ENCODE peak calls at places on chromosomes 7 and 10, in seven cellular contexts. Q is neuronal stem cell, W is IMR-90, A is mesenchymal stem cell, X is H9, D is trophoblast cell, I is H1. H is an unnamed sample.

GRCh38 chr7:22561356-22561755 is 61.4 kb upstream of the STEAP1B start:
- DNase-seq in I (peak), Q (peak), D (peak), W (peak), X (peak), A (peak), H (peak)

GRCh38 chr10:43461950-43462349 is 25.0 kb downstream of the ZNF487 start:
- DNase-seq in W (peak), I (no peak), A (peak), X (no peak), Q (peak), D (peak), H (peak)

GRCh38 chr7:70660154-70660818 is 471.7 kb upstream of the GALNT17 start:
- DNase-seq in D (no peak), I (no peak), Q (no peak), A (no peak), W (no peak), X (no peak), H (no peak)

GRCh38 chr10:73220989-73221388 is 26.1 kb downstream of the DNAJC9 start:
- DNase-seq in Q (no peak), D (no peak), I (no peak), W (no peak), A (no peak), X (no peak), H (no peak)

GRCh38 chr7:106591146-106591545 is 69.8 kb downstream of the CCDC71L start:
- DNase-seq in W (no peak), I (no peak), X (no peak), Q (no peak), D (no peak), A (no peak), H (no peak)

GRCh38 chr10:112773783-112774182 is 176.3 kb upstream of the TCF7L2 start:
- DNase-seq in D (no peak), I (no peak), X (no peak), A (no peak), Q (no peak), W (no peak), H (no peak)

GRCh38 chr10:93999401-93999851 is 5.7 kb downstream of the PLCE1 start:
- DNase-seq in A (peak), Q (no peak), W (peak), I (no peak), X (peak), D (peak), H (peak)

GRCh38 chr10:11602919-11603523 is 8.4 kb downstream of the USP6NL start:
- DNase-seq in X (no peak), A (peak), I (no peak), Q (no peak), D (no peak), W (peak), H (peak)

GRCh38 chr7:15084368-15084767 is 181.8 kb upstream of the DGKB start:
- DNase-seq in Q (no peak), I (no peak), A (no peak), X (no peak), D (no peak), W (no peak), H (no peak)

GRCh38 chr7:128833148-128833938 is 3.1 kb downstream of the FLNC start:
- DNase-seq in X (peak), Q (no peak), W (peak), A (peak), D (no peak), I (no peak), H (peak)

GRCh38 chr7:98212532-98213041 is 1.3 kb downstream of the BHLHA15 start:
- DNase-seq in A (no peak), I (no peak), X (peak), D (peak), W (no peak), Q (no peak), H (no peak)

GRCh38 chr7:10977113-10977512 is 3.4 kb downstream of the PHF14 start:
- DNase-seq in D (no peak), Q (no peak), I (no peak), X (no peak), A (no peak), W (no peak), H (no peak)

GRCh38 chr7:1288996-1289551 is 56.4 kb downstream of the UNCX start:
- DNase-seq in D (no peak), W (no peak), X (no peak), Q (no peak), I (no peak), A (no peak), H (no peak)

GRCh38 chr7:112858838-112859237 is 68.6 kb upstream of the TMEM168 start:
- DNase-seq in W (no peak), Q (no peak), I (no peak), X (no peak), D (no peak), A (no peak), H (no peak)

GRCh38 chr7:55348502-55348901 is 16.6 kb upstream of the LANCL2 start:
- DNase-seq in X (no peak), I (no peak), D (no peak), W (peak), Q (no peak), A (no peak), H (no peak)

GRCh38 chr7:2710901-2711551 is 23.0 kb downstream of the AMZ1 start:
- DNase-seq in Q (no peak), A (no peak), X (no peak), D (no peak), I (no peak), W (peak), H (no peak)

GRCh38 chr7:21999896-22000295 is 54.2 kb upstream of the CDCA7L start:
- DNase-seq in D (no peak), X (no peak), W (peak), Q (no peak), A (peak), I (no peak), H (no peak)

GRCh38 chr7:44650772-44651171 is 44.3 kb downstream of the OGDH start:
- DNase-seq in D (peak), W (no peak), I (no peak), Q (no peak), A (no peak), X (no peak), H (no peak)

GRCh38 chr7:83976302-83976701 is 218.3 kb downstream of the SEMA3A start:
- DNase-seq in X (no peak), Q (peak), A (peak), W (peak), I (no peak), D (no peak), H (peak)

GRCh38 chr10:29932991-29933390 is 126.4 kb downstream of the JCAD start:
- DNase-seq in Q (no peak), I (no peak), A (no peak), D (no peak), X (no peak), W (no peak), H (no peak)

GRCh38 chr7:100475549-100475948 is 3.5 kb downstream of the TSC22D4 start:
- DNase-seq in X (no peak), I (no peak), W (no peak), Q (no peak), A (no peak), D (no peak), H (no peak)

GRCh38 chr7:100469227-100470044 is 5.4 kb upstream of the SPACDR start:
- DNase-seq in I (no peak), Q (peak), X (peak), A (peak), W (peak), D (peak), H (peak)

GRCh38 chr7:100471021-100471420 is 7.0 kb upstream of the SPACDR start:
- DNase-seq in D (no peak), A (no peak), I (no peak), W (no peak), Q (no peak), X (no peak), H (no peak)

GRCh38 chr7:100472854-100473499 is 6.0 kb downstream of the TSC22D4 start:
- DNase-seq in A (peak), W (peak), D (no peak), Q (no peak), X (no peak), I (no peak), H (no peak)

DNA sequence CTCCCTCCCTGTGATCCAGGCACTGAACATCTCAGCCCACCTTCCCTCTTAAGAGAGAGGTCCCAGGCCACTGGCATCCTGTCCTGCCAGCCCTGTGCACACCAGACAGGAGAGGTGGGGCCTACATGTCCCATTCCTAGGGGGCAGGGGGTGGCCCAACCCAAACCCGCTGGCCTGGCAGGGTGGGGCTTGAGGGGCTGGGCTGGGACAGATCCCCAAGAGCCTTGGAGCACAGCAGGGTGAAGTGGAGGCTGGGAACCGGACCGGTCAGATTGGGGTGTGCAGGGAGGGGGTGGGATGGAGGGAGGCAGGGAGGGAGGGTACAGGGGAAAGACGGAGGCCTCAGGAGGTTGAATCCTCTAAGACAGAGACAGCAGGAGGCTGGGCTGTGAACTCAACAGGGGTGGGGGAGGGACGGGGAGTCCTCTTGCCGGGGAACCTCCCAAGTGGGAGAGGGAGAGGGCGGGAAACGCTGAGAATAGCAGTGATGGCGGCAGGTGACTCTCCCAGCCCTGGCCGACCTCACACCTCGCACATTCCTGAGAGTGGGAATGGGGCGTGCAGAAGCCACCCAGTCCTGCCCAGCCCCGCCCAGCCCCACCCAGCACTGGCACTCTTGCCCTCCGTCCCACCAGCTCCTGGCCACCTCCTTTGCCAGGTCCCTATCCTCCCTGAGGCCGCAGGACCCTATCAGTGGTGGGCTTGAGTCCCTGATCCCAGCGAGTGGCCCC is 6.7 kb downstream of the TSC22D4 start:
- DNase-seq in I (no peak), W (no peak), Q (no peak), A (no peak), D (no peak), X (no peak), H (no peak)
- H3K18ac ChIP-seq in I (no peak), W (no peak), Q (peak), A (no peak), D (no peak), X (no peak), H (no peak)

DNA sequence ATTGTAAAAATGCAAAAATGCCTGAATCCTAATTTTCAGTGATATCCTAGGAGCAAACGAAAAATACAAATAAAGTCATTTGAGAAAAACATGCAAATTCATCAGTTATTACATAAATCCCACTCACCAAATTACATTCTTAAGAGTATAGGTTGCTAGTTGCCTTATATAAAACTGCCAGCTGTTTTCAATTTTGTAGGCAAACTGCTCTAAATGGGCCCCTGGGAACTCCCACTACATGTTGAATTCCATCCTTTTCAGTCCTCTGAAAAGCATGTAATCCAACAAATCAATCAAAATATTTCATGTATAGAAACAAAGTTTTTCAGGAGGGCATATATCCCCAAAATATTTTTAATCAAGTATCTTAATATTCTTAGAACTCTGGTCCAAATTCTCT is 2.1 kb upstream of the JMJD1C start:
- DNase-seq in W (peak), Q (no peak), I (no peak), X (no peak), A (no peak), D (no peak), H (no peak)
- H3K18ac ChIP-seq in W (no peak), Q (no peak), I (no peak), X (no peak), A (no peak), D (no peak), H (no peak)

GRCh38 chr7:155453296-155454182 is 4.4 kb upstream of the EN2 start:
- DNase-seq in Q (no peak), I (no peak), D (no peak), X (no peak), A (no peak), W (no peak), H (no peak)

GRCh38 chr7:155452505-155453295 is 5.2 kb upstream of the EN2 start:
- DNase-seq in A (no peak), D (no peak), I (no peak), W (no peak), X (no peak), Q (no peak), H (no peak)

GRCh38 chr7:155455132-155455693 is 2.7 kb upstream of the EN2 start:
- DNase-seq in A (no peak), I (no peak), X (no peak), W (no peak), Q (no peak), D (no peak), H (no peak)

GRCh38 chr7:155455776-155456516 is 2.0 kb upstream of the EN2 start:
- DNase-seq in W (no peak), X (no peak), A (no peak), Q (no peak), D (no peak), I (no peak), H (no peak)

DNA sequence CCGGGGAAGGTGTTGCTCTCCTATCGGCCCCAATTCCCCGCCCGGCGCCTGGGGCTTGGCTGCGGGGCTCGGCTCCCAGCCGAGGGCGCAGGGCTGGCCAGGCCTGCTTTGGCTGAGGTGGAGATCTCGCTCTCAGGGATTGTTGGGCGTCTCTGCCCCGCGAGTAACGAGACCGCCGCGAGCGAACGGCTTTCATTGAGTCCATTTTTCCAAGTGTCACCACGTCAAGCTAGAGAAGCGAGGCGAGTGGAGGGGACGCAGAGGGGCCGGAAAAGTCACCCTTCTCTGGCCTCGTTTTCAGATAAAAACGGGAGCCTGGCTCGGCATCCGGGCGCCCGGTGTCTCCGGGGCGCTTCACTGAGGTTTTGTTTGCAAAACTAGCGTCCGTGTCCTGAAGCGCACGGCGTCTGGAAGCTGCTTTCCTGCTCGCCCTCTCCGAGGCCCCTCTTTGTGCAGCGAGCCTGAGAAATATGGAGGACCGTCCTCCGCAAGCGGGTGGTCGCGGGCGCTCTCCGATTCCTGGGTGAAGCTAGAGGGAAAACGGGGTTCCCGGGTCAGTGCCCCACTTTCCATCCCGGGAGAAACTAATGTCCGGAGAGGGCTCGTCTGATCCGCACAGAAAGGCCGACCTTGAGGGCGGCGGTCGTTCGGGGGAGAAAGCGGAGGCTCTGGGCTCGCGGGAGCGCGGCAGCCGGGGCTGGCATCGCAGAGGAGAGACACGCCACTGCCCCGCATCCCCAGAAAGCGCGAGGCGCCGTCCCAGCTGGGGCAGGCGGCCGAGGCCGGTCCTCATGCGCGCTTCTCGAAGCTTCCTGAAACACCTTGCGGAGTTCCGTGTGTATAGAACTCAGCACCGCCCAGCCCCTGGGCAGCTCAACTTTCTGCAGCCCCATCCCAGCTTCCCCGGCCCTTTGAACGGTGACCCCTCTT is 3.5 kb upstream of the EN2 start:
- DNase-seq in Q (no peak), A (no peak), D (no peak), X (no peak), I (no peak), W (no peak), H (peak)
- H3K18ac ChIP-seq in Q (peak), A (no peak), D (no peak), X (no peak), I (no peak), W (no peak), H (no peak)

DNA sequence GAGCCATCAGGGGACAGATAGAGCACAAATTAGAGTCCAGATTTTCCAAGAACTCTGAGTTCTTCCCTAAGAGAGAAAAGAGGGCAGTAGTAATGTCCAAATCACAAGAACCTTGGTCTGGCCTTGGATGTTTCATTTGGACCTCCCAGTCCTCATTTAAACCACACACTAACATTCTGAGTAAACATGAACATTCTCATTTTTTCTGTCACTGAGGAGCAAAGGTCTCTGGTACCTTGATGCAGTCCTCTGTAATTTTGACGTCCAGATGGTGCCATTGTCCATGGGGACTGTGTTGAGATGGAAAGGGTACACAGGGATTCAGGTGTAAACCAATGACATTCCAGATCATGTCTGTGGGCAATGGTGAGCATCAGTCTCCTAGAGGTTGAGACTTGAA is 225.4 kb upstream of the PHYHIPL start:
- DNase-seq in Q (no peak), X (no peak), A (no peak), I (no peak), D (no peak), W (no peak), H (no peak)
- H3K18ac ChIP-seq in Q (no peak), X (no peak), A (no peak), I (no peak), D (no peak), W (no peak), H (no peak)

GRCh38 chr10:68221196-68221595 is 10.7 kb downstream of the ATOH7 start:
- DNase-seq in X (no peak), Q (no peak), A (no peak), W (peak), D (no peak), I (no peak), H (no peak)

GRCh38 chr10:68212721-68213352 is 19.1 kb downstream of the ATOH7 start:
- DNase-seq in A (peak), I (no peak), D (no peak), Q (no peak), X (no peak), W (peak), H (peak)

GRCh38 chr10:68223535-68224165 is 8.3 kb downstream of the ATOH7 start:
- DNase-seq in D (no peak), W (no peak), I (no peak), X (peak), Q (no peak), A (no peak), H (peak)

GRCh38 chr10:68218786-68219185 is 13.1 kb downstream of the ATOH7 start:
- DNase-seq in A (no peak), D (no peak), Q (no peak), I (no peak), W (no peak), X (no peak), H (no peak)
- H3K18ac ChIP-seq in A (no peak), D (no peak), Q (no peak), I (no peak), W (no peak), X (no peak), H (no peak)

GRCh38 chr10:78359641-78360091 is 326.0 kb downstream of the RPS24 start:
- DNase-seq in D (no peak), Q (no peak), I (no peak), A (peak), X (no peak), W (no peak), H (peak)
- H3K18ac ChIP-seq in D (no peak), Q (peak), I (no peak), A (no peak), X (no peak), W (no peak), H (no peak)

H was measured in mesendoderm.